ENCODE peak calls at places on chromosomes 13 and 19, in six cellular contexts. U is CD4-positive, CD25-positive, alpha-beta regulatory T cell; G is EH; B is EL; S is ELR; Y is substantia nigra. L is an unnamed sample.

GRCh38 chr19:30093966-30094770 is 152.1 kb downstream of the URI1 start:
- DNase-seq in B (no peak), S (no peak), Y (no peak), G (no peak), U (no peak), L (no peak)

GRCh38 chr13:51957377-51958216 is 53.7 kb downstream of the ATP7B start:
- DNase-seq in B (no peak), G (no peak), Y (no peak), U (no peak), S (no peak), L (no peak)

GRCh38 chr13:20843177-20843576 is 59.4 kb downstream of the XPO4 start:
- DNase-seq in G (no peak), B (no peak), S (no peak), Y (no peak), U (no peak), L (no peak)

GRCh38 chr13:51230473-51231105 is 8.4 kb downstream of the FAM124A start:
- DNase-seq in U (no peak), G (peak; percentile 15), B (no peak), Y (no peak), S (no peak), L (peak; percentile 52)

GRCh38 chr13:113178070-113178895 is 19.8 kb downstream of the PROZ start:
- DNase-seq in Y (no peak), G (peak; percentile 99), B (peak; percentile 99), S (peak; percentile 99), U (no peak), L (peak; percentile 64)

GRCh38 chr19:5595129-5595528 is 27.4 kb upstream of the TINCR start:
- DNase-seq in Y (no peak), U (no peak), S (no peak), B (no peak), G (no peak), L (no peak)

GRCh38 chr13:113110048-113110851 is 4.7 kb downstream of the F7 start:
- DNase-seq in B (no peak), G (no peak), S (no peak), U (no peak), Y (no peak), L (no peak)

GRCh38 chr13:59643239-59643865 is 520.4 kb downstream of the DIAPH3 start:
- DNase-seq in U (no peak), Y (no peak), G (no peak), S (no peak), B (no peak), L (no peak)

GRCh38 chr19:13118424-13119193 is 545 bp downstream of the NACC1 start:
- DNase-seq in G (peak; percentile 71), B (peak; percentile 66), Y (peak; percentile 18), U (peak; percentile 47), S (peak; percentile 71), L (peak; percentile 85)

GRCh38 chr19:44644391-44645016 is 794 bp downstream of the PVR start:
- DNase-seq in S (peak; percentile 62), B (peak; percentile 59), G (peak; percentile 47), U (no peak), Y (no peak), L (peak; percentile 68)

GRCh38 chr13:85544756-85545155 is 254.5 kb downstream of the SLITRK6 start:
- DNase-seq in G (no peak), B (no peak), Y (no peak), S (no peak), U (no peak), L (no peak)

GRCh38 chr19:12800873-12801465 is 631 bp downstream of the PRDX2 start:
- DNase-seq in B (peak; percentile 14), U (peak; percentile 26), Y (no peak), S (peak; percentile 31), G (peak; percentile 30), L (peak; percentile 25)

GRCh38 chr19:42512743-42513304 is 15.5 kb downstream of the CEACAM1 start:
- DNase-seq in G (no peak), Y (no peak), S (no peak), U (no peak), B (no peak), L (no peak)

GRCh38 chr19:2055871-2056809 is 5.1 kb upstream of the MKNK2 start:
- DNase-seq in G (peak; percentile 87), B (peak; percentile 78), Y (no peak), U (peak; percentile 77), S (peak; percentile 73), L (peak; percentile 40)

GRCh38 chr19:32879741-32880140 is 10.2 kb upstream of the SLC7A9 start:
- DNase-seq in U (no peak), G (no peak), Y (no peak), S (no peak), B (no peak), L (no peak)

GRCh38 chr19:18453269-18454024 is 15.5 kb upstream of the ISYNA1 start:
- DNase-seq in G (peak; percentile 77), B (peak; percentile 62), S (peak; percentile 65), Y (no peak), U (no peak), L (peak; percentile 92)

GRCh38 chr13:34863360-34864135 is 78.5 kb upstream of the NBEA start:
- DNase-seq in G (peak; percentile 81), Y (no peak), S (peak; percentile 82), U (no peak), B (peak; percentile 92), L (peak; percentile 32)

GRCh38 chr13:101917475-101917810 is 465.0 kb downstream of the ITGBL1 start:
- DNase-seq in Y (no peak), U (no peak), S (no peak), G (no peak), B (no peak), L (no peak)

GRCh38 chr19:2719910-2720776 is 1.0 kb downstream of the DIRAS1 start:
- DNase-seq in G (peak; percentile 52), U (no peak), B (peak; percentile 25), Y (peak; percentile 45), S (peak; percentile 31), L (peak; percentile 54)

GRCh38 chr13:105763851-105764250 is 771.6 kb downstream of the EFNB2 start:
- DNase-seq in S (peak; percentile 3), Y (no peak), G (no peak), U (no peak), B (no peak), L (no peak)